ENCODE peak calls at places on chromosomes 16 and 17, in six cellular contexts. One of them, this sample, is unnamed.

GRCh38 chr17:45092932-45093430 is 31.9 kb downstream of the NMT1 start:
- DNase-seq in glutamatergic neuron: no peak
- DNase-seq in AG09309: peak
- DNase-seq in A673: peak
- DNase-seq in HCT116: peak
- DNase-seq in endothelial cell: no peak
- DNase-seq in this sample: no peak

GRCh38 chr17:18318771-18319450 is 3.8 kb downstream of the SMCR8 start:
- DNase-seq in glutamatergic neuron: no peak
- DNase-seq in AG09309: no peak
- DNase-seq in A673: no peak
- DNase-seq in HCT116: no peak
- DNase-seq in endothelial cell: no peak
- DNase-seq in this sample: no peak

GRCh38 chr17:82332669-82333278 is 792 bp downstream of the SECTM1 start:
- DNase-seq in glutamatergic neuron: peak
- DNase-seq in AG09309: no peak
- DNase-seq in A673: no peak
- DNase-seq in HCT116: peak
- DNase-seq in endothelial cell: no peak
- DNase-seq in this sample: no peak

GRCh38 chr16:72865835-72866234 is 182.1 kb downstream of the ZFHX3 start:
- DNase-seq in glutamatergic neuron: no peak
- DNase-seq in AG09309: no peak
- DNase-seq in A673: no peak
- DNase-seq in HCT116: no peak
- DNase-seq in endothelial cell: no peak
- DNase-seq in this sample: no peak

GRCh38 chr17:21194688-21195087 is 19.3 kb downstream of the TMEM11 start:
- DNase-seq in glutamatergic neuron: no peak
- DNase-seq in AG09309: no peak
- DNase-seq in A673: no peak
- DNase-seq in HCT116: no peak
- DNase-seq in endothelial cell: no peak
- DNase-seq in this sample: no peak

GRCh38 chr17:14616508-14616907 is 315.6 kb downstream of the HS3ST3B1 start:
- DNase-seq in glutamatergic neuron: no peak
- DNase-seq in AG09309: peak
- DNase-seq in A673: no peak
- DNase-seq in HCT116: no peak
- DNase-seq in endothelial cell: no peak
- DNase-seq in this sample: no peak

GRCh38 chr16:88909431-88910210 is 43.2 kb upstream of the PABPN1L start:
- DNase-seq in glutamatergic neuron: no peak
- DNase-seq in AG09309: no peak
- DNase-seq in A673: no peak
- DNase-seq in HCT116: no peak
- DNase-seq in endothelial cell: no peak
- DNase-seq in this sample: no peak

GRCh38 chr17:9968881-9969280 is 63.8 kb upstream of the RCVRN start:
- DNase-seq in glutamatergic neuron: no peak
- DNase-seq in AG09309: no peak
- DNase-seq in A673: no peak
- DNase-seq in HCT116: no peak
- DNase-seq in endothelial cell: no peak
- DNase-seq in this sample: no peak

GRCh38 chr17:74190807-74191206 is 12.7 kb upstream of the RPL38 start:
- DNase-seq in glutamatergic neuron: no peak
- DNase-seq in AG09309: no peak
- DNase-seq in A673: no peak
- DNase-seq in HCT116: no peak
- DNase-seq in endothelial cell: peak
- DNase-seq in this sample: peak

GRCh38 chr16:66240996-66241395 is 125.5 kb upstream of the CDH5 start:
- DNase-seq in glutamatergic neuron: no peak
- DNase-seq in AG09309: no peak
- DNase-seq in A673: no peak
- DNase-seq in HCT116: no peak
- DNase-seq in endothelial cell: no peak
- DNase-seq in this sample: no peak

GRCh38 chr16:66236301-66236700 is 130.2 kb upstream of the CDH5 start:
- DNase-seq in glutamatergic neuron: no peak
- DNase-seq in AG09309: no peak
- DNase-seq in A673: no peak
- DNase-seq in HCT116: no peak
- DNase-seq in endothelial cell: no peak
- DNase-seq in this sample: no peak

GRCh38 chr16:66240565-66240964 is 125.9 kb upstream of the CDH5 start:
- DNase-seq in glutamatergic neuron: no peak
- DNase-seq in AG09309: no peak
- DNase-seq in A673: no peak
- DNase-seq in HCT116: no peak
- DNase-seq in endothelial cell: no peak
- DNase-seq in this sample: no peak

GRCh38 chr16:66240088-66240487 is 126.4 kb upstream of the CDH5 start:
- DNase-seq in glutamatergic neuron: no peak
- DNase-seq in AG09309: no peak
- DNase-seq in A673: no peak
- DNase-seq in HCT116: no peak
- DNase-seq in endothelial cell: no peak
- DNase-seq in this sample: no peak

DNA sequence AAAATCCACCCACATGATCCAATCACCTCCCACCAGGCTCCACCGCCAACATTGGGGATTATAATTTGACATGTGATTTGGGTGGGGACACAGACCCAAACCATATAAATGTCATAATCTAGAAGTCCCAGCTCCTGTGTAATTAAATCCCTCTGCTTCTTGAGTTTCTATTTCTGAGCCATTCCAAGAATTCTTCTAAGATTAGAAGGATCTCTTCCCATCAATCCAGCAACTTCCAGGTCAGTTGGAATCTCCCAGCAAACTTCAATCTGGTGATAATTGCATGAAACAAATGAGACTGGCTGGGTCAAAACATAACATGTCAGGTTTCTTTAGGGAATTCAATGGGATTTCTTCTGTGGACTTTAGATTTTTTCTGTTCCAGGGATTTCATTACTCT is 127.8 kb upstream of the CDH5 start:
- DNase-seq in glutamatergic neuron: no peak
- DNase-seq in AG09309: no peak
- DNase-seq in A673: no peak
- DNase-seq in HCT116: no peak
- DNase-seq in endothelial cell: no peak
- DNase-seq in this sample: no peak
- TF ChIP-seq CTCF in glutamatergic neuron: no peak
- TF ChIP-seq CTCF in AG09309: no peak
- TF ChIP-seq CTCF in A673: no peak
- TF ChIP-seq CTCF in HCT116: no peak
- TF ChIP-seq CTCF in endothelial cell: no peak
- TF ChIP-seq CTCF in this sample: no peak

GRCh38 chr16:82630688-82631087 is 3.9 kb downstream of the CDH13 start:
- DNase-seq in glutamatergic neuron: no peak
- DNase-seq in AG09309: no peak
- DNase-seq in A673: no peak
- DNase-seq in HCT116: no peak
- DNase-seq in endothelial cell: no peak
- DNase-seq in this sample: no peak
- TF ChIP-seq CTCF in glutamatergic neuron: no peak
- TF ChIP-seq CTCF in AG09309: peak
- TF ChIP-seq CTCF in A673: peak
- TF ChIP-seq CTCF in HCT116: no peak
- TF ChIP-seq CTCF in endothelial cell: no peak
- TF ChIP-seq CTCF in this sample: peak

GRCh38 chr16:67235816-67236547 is 9.1 kb downstream of the TMEM208 start:
- DNase-seq in glutamatergic neuron: no peak
- DNase-seq in AG09309: no peak
- DNase-seq in A673: peak
- DNase-seq in HCT116: no peak
- DNase-seq in endothelial cell: no peak
- DNase-seq in this sample: no peak

GRCh38 chr16:67238278-67238575 is 9.1 kb downstream of the FHOD1 start:
- DNase-seq in glutamatergic neuron: no peak
- DNase-seq in AG09309: no peak
- DNase-seq in A673: no peak
- DNase-seq in HCT116: no peak
- DNase-seq in endothelial cell: no peak
- DNase-seq in this sample: no peak

GRCh38 chr16:67236551-67237395 is 9.8 kb downstream of the TMEM208 start:
- DNase-seq in glutamatergic neuron: peak
- DNase-seq in AG09309: no peak
- DNase-seq in A673: peak
- DNase-seq in HCT116: peak
- DNase-seq in endothelial cell: peak
- DNase-seq in this sample: no peak

GRCh38 chr16:67238806-67239470 is 8.3 kb downstream of the FHOD1 start:
- DNase-seq in glutamatergic neuron: no peak
- DNase-seq in AG09309: no peak
- DNase-seq in A673: no peak
- DNase-seq in HCT116: no peak
- DNase-seq in endothelial cell: no peak
- DNase-seq in this sample: no peak

DNA sequence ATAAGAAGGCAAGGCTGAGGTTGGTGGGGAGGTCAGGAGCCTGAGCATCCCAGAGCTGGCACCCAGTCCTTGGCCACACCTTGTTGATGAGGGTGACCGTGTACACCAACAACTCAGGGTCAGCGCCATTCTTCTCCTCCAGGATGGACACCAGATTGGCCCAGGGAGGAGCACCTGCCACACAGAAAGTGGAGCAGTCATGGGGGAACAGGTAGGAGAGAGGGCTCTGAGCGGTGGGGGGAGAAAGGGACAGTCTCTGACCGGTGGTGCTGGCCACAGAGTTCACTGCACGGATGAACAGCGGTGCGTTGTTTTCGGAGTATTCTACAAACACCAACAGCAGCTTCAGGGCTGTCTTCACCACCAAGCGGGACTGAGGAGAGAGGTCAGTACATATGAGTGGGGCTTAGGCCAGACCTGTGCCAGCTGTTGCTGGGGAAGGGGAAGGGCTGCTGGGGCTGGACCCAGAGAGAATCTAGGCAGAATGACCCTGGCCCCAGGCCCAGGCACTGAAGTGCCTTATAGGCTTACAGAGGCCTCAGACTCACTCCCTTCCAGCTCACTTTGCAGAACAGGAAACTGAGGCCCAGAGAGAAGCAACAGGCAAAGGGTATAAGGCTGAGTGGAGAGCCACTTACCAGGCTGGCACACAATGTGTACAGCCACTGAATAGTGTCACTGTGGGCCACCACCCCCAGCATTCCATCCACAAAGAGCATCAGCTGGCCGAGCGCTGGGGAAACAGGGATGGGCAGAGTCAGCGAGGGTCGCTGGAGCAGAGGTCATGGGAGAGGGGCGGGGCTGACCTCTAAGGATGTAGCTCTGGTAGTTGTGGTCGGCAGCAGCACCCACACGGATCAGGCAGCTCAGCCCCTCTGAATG is 9.6 kb downstream of the FHOD1 start:
- DNase-seq in glutamatergic neuron: no peak
- DNase-seq in AG09309: no peak
- DNase-seq in A673: no peak
- DNase-seq in HCT116: no peak
- DNase-seq in endothelial cell: no peak
- DNase-seq in this sample: no peak
- TF ChIP-seq CTCF in glutamatergic neuron: no peak
- TF ChIP-seq CTCF in AG09309: no peak
- TF ChIP-seq CTCF in A673: no peak
- TF ChIP-seq CTCF in HCT116: no peak
- TF ChIP-seq CTCF in endothelial cell: no peak
- TF ChIP-seq CTCF in this sample: no peak

GRCh38 chr16:84739349-84740124 is 39.7 kb downstream of the USP10 start:
- DNase-seq in glutamatergic neuron: no peak
- DNase-seq in AG09309: peak
- DNase-seq in A673: no peak
- DNase-seq in HCT116: no peak
- DNase-seq in endothelial cell: no peak
- DNase-seq in this sample: no peak
- TF ChIP-seq CTCF in glutamatergic neuron: no peak
- TF ChIP-seq CTCF in AG09309: no peak
- TF ChIP-seq CTCF in A673: no peak
- TF ChIP-seq CTCF in HCT116: no peak
- TF ChIP-seq CTCF in endothelial cell: no peak
- TF ChIP-seq CTCF in this sample: no peak

This sample was measured in progenitor cell of endocrine pancreas.